ENCODE peak calls at places on chromosomes 1 and 21, in nine cellular contexts. One of them, this sample, is unnamed.
A peak's percentile ranks its signal among the peaks of the same experiment; 100 is the strongest.

GRCh38 chr21:27776925-27777553 is 810.2 kb upstream of the ADAMTS5 start:
- DNase-seq in endothelial cell of umbilical vein: no peak
- DNase-seq in breast epithelium: no peak
- DNase-seq in sigmoid colon: no peak
- DNase-seq in stomach: peak; percentile 54
- DNase-seq in Peyer's patch: no peak
- DNase-seq in HCT116: no peak
- DNase-seq in IMR-90: no peak
- DNase-seq in ovary: no peak
- DNase-seq in this sample: no peak

GRCh38 chr21:30718239-30718909 is at the start of gene KRTAP21-3:
- DNase-seq in IMR-90: no peak
- DNase-seq in breast epithelium: no peak
- DNase-seq in sigmoid colon: no peak
- DNase-seq in stomach: no peak
- DNase-seq in Peyer's patch: no peak
- DNase-seq in endothelial cell of umbilical vein: no peak
- DNase-seq in HCT116: peak; percentile 18
- DNase-seq in ovary: no peak
- DNase-seq in this sample: no peak

GRCh38 chr1:9181990-9182783 is 52.4 kb upstream of the H6PD start:
- DNase-seq in Peyer's patch: no peak
- DNase-seq in stomach: peak; percentile 65
- DNase-seq in HCT116: no peak
- DNase-seq in sigmoid colon: no peak
- DNase-seq in endothelial cell of umbilical vein: peak; percentile 64
- DNase-seq in breast epithelium: no peak
- DNase-seq in ovary: peak; percentile 72
- DNase-seq in IMR-90: no peak
- DNase-seq in this sample: peak; percentile 71

GRCh38 chr21:14866859-14867560 is 197.8 kb downstream of the NRIP1 start:
- DNase-seq in sigmoid colon: no peak
- DNase-seq in IMR-90: no peak
- DNase-seq in ovary: no peak
- DNase-seq in Peyer's patch: no peak
- DNase-seq in breast epithelium: no peak
- DNase-seq in stomach: no peak
- DNase-seq in endothelial cell of umbilical vein: no peak
- DNase-seq in HCT116: no peak
- DNase-seq in this sample: no peak

GRCh38 chr21:42490735-42491134 is 5.3 kb downstream of the RSPH1 start:
- DNase-seq in stomach: no peak
- DNase-seq in Peyer's patch: no peak
- DNase-seq in IMR-90: no peak
- DNase-seq in sigmoid colon: no peak
- DNase-seq in HCT116: no peak
- DNase-seq in endothelial cell of umbilical vein: no peak
- DNase-seq in breast epithelium: no peak
- DNase-seq in ovary: no peak
- DNase-seq in this sample: peak; percentile 2

GRCh38 chr1:181485276-181486097 is 2.2 kb downstream of the CACNA1E start:
- DNase-seq in ovary: no peak
- DNase-seq in Peyer's patch: no peak
- DNase-seq in endothelial cell of umbilical vein: no peak
- DNase-seq in sigmoid colon: no peak
- DNase-seq in stomach: no peak
- DNase-seq in IMR-90: no peak
- DNase-seq in breast epithelium: no peak
- DNase-seq in HCT116: no peak
- DNase-seq in this sample: peak; percentile 24

GRCh38 chr1:36351222-36351977 is 28.0 kb upstream of the EVA1B start:
- DNase-seq in HCT116: peak; percentile 32
- DNase-seq in Peyer's patch: no peak
- DNase-seq in IMR-90: peak; percentile 86
- DNase-seq in stomach: no peak
- DNase-seq in ovary: no peak
- DNase-seq in sigmoid colon: no peak
- DNase-seq in breast epithelium: no peak
- DNase-seq in endothelial cell of umbilical vein: peak; percentile 76
- DNase-seq in this sample: no peak

GRCh38 chr21:36235058-36235582 is 78.5 kb downstream of the DOP1B start:
- DNase-seq in breast epithelium: no peak
- DNase-seq in stomach: peak; percentile 71
- DNase-seq in endothelial cell of umbilical vein: no peak
- DNase-seq in HCT116: no peak
- DNase-seq in sigmoid colon: no peak
- DNase-seq in IMR-90: no peak
- DNase-seq in ovary: no peak
- DNase-seq in Peyer's patch: no peak
- DNase-seq in this sample: no peak

GRCh38 chr1:20052386-20052785 is 17.6 kb upstream of the PLA2G5 start:
- DNase-seq in Peyer's patch: no peak
- DNase-seq in breast epithelium: no peak
- DNase-seq in endothelial cell of umbilical vein: no peak
- DNase-seq in IMR-90: no peak
- DNase-seq in sigmoid colon: no peak
- DNase-seq in stomach: no peak
- DNase-seq in ovary: no peak
- DNase-seq in HCT116: no peak
- DNase-seq in this sample: no peak

GRCh38 chr1:43149889-43150288 is 22.2 kb downstream of the EBNA1BP2 start:
- DNase-seq in Peyer's patch: no peak
- DNase-seq in stomach: no peak
- DNase-seq in HCT116: no peak
- DNase-seq in breast epithelium: no peak
- DNase-seq in endothelial cell of umbilical vein: no peak
- DNase-seq in IMR-90: no peak
- DNase-seq in sigmoid colon: no peak
- DNase-seq in ovary: no peak
- DNase-seq in this sample: no peak

GRCh38 chr1:48775817-48776399 is 783 bp downstream of the BEND5 start:
- DNase-seq in Peyer's patch: peak; percentile 27
- DNase-seq in sigmoid colon: no peak
- DNase-seq in IMR-90: no peak
- DNase-seq in breast epithelium: no peak
- DNase-seq in endothelial cell of umbilical vein: no peak
- DNase-seq in HCT116: no peak
- DNase-seq in ovary: no peak
- DNase-seq in stomach: no peak
- DNase-seq in this sample: no peak

DNA sequence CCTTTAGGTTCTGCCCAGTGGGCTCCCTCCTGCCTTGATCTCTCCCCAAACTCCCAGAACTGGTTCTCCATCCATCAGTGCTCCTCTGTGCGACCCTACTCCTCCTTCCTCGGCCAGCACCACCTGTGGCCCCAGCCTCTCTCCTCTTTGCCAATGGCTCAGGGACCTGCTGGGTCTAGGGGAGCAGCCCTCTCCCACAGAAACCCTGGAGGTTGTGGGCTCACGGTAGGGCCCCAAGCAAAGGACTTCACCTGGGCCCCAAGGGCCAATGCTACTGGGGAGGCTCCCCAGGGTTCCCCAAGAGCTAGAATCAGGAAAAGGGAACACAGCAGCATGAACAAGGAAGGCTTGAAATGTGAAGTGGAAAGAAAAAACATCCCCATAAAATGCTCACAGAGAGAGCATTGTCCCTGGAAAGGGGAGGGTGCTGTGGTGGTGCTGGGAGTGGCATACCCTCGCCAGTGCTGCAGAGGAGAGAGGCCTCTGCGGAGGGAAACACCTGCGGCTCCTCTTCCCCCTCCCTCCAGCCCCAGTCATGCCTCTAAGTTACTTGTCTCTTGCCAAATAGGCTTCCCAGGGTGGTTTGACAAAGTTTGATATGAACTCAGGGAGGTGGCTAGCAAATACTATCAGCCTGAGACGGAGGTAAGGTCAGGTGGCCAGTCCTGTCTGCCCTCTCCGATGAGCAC is 2.5 kb downstream of the TMEM63A start:
- DNase-seq in ovary: no peak
- DNase-seq in Peyer's patch: peak; percentile 49
- DNase-seq in breast epithelium: peak; percentile 51
- DNase-seq in HCT116: no peak
- DNase-seq in stomach: no peak
- DNase-seq in sigmoid colon: no peak
- DNase-seq in endothelial cell of umbilical vein: no peak
- DNase-seq in IMR-90: no peak
- DNase-seq in this sample: no peak
- TF ChIP-seq POLR2A in ovary: no peak
- TF ChIP-seq POLR2A in Peyer's patch: peak; percentile 29
- TF ChIP-seq POLR2A in breast epithelium: no peak
- TF ChIP-seq POLR2A in HCT116: no peak
- TF ChIP-seq POLR2A in stomach: no peak
- TF ChIP-seq POLR2A in sigmoid colon: peak; percentile 48
- TF ChIP-seq POLR2A in endothelial cell of umbilical vein: no peak
- TF ChIP-seq POLR2A in IMR-90: no peak
- TF ChIP-seq POLR2A in this sample: no peak

GRCh38 chr1:156276532-156276931 is 6.1 kb downstream of the SMG5 start:
- DNase-seq in endothelial cell of umbilical vein: no peak
- DNase-seq in ovary: no peak
- DNase-seq in Peyer's patch: no peak
- DNase-seq in sigmoid colon: no peak
- DNase-seq in IMR-90: no peak
- DNase-seq in breast epithelium: no peak
- DNase-seq in HCT116: no peak
- DNase-seq in stomach: no peak
- DNase-seq in this sample: no peak

GRCh38 chr1:156281281-156282142 is 1.1 kb downstream of the SMG5 start:
- DNase-seq in HCT116: no peak
- DNase-seq in ovary: no peak
- DNase-seq in sigmoid colon: no peak
- DNase-seq in breast epithelium: no peak
- DNase-seq in endothelial cell of umbilical vein: no peak
- DNase-seq in Peyer's patch: no peak
- DNase-seq in IMR-90: peak; percentile 55
- DNase-seq in stomach: no peak
- DNase-seq in this sample: peak; percentile 73

GRCh38 chr1:156279837-156280236 is 2.8 kb downstream of the SMG5 start:
- DNase-seq in stomach: no peak
- DNase-seq in HCT116: no peak
- DNase-seq in Peyer's patch: no peak
- DNase-seq in endothelial cell of umbilical vein: no peak
- DNase-seq in sigmoid colon: no peak
- DNase-seq in IMR-90: no peak
- DNase-seq in breast epithelium: no peak
- DNase-seq in ovary: no peak
- DNase-seq in this sample: no peak

GRCh38 chr1:156282143-156282478 is 514 bp downstream of the SMG5 start:
- DNase-seq in endothelial cell of umbilical vein: peak; percentile 13
- DNase-seq in breast epithelium: peak; percentile 30
- DNase-seq in sigmoid colon: no peak
- DNase-seq in Peyer's patch: no peak
- DNase-seq in HCT116: peak; percentile 48
- DNase-seq in stomach: no peak
- DNase-seq in IMR-90: no peak
- DNase-seq in ovary: no peak
- DNase-seq in this sample: peak; percentile 33

GRCh38 chr1:156276966-156277381 is 5.7 kb downstream of the SMG5 start:
- DNase-seq in endothelial cell of umbilical vein: no peak
- DNase-seq in sigmoid colon: no peak
- DNase-seq in IMR-90: no peak
- DNase-seq in breast epithelium: no peak
- DNase-seq in ovary: no peak
- DNase-seq in HCT116: no peak
- DNase-seq in Peyer's patch: no peak
- DNase-seq in stomach: no peak
- DNase-seq in this sample: no peak
- H3K36me3 ChIP-seq in endothelial cell of umbilical vein: peaks cover 19% of the 10 kb centered on the region
- H3K36me3 ChIP-seq in sigmoid colon: peaks cover 70% of the 10 kb centered on the region
- H3K36me3 ChIP-seq in IMR-90: peaks cover 44% of the 10 kb centered on the region
- H3K36me3 ChIP-seq in breast epithelium: peaks cover 4% of the 10 kb centered on the region
- H3K36me3 ChIP-seq in ovary: no peaks in the 10 kb centered on the region
- H3K36me3 ChIP-seq in HCT116: peaks cover 78% of the 10 kb centered on the region
- H3K36me3 ChIP-seq in Peyer's patch: peaks cover 71% of the 10 kb centered on the region
- H3K36me3 ChIP-seq in stomach: peaks cover 73% of the 10 kb centered on the region
- H3K36me3 ChIP-seq in this sample: no peaks in the 10 kb centered on the region

GRCh38 chr1:157437301-157437700 is 115.0 kb downstream of the FCRL5 start:
- DNase-seq in endothelial cell of umbilical vein: no peak
- DNase-seq in IMR-90: no peak
- DNase-seq in stomach: no peak
- DNase-seq in ovary: no peak
- DNase-seq in breast epithelium: no peak
- DNase-seq in Peyer's patch: no peak
- DNase-seq in HCT116: no peak
- DNase-seq in sigmoid colon: no peak
- DNase-seq in this sample: no peak
- TF ChIP-seq POLR2A in endothelial cell of umbilical vein: no peak
- TF ChIP-seq POLR2A in IMR-90: no peak
- TF ChIP-seq POLR2A in stomach: no peak
- TF ChIP-seq POLR2A in ovary: no peak
- TF ChIP-seq POLR2A in breast epithelium: no peak
- TF ChIP-seq POLR2A in Peyer's patch: no peak
- TF ChIP-seq POLR2A in HCT116: no peak
- TF ChIP-seq POLR2A in sigmoid colon: no peak
- TF ChIP-seq POLR2A in this sample: no peak

GRCh38 chr21:32325706-32326105 is 27.1 kb downstream of the MRAP start:
- DNase-seq in Peyer's patch: no peak
- DNase-seq in endothelial cell of umbilical vein: no peak
- DNase-seq in ovary: no peak
- DNase-seq in IMR-90: peak; percentile 42
- DNase-seq in sigmoid colon: no peak
- DNase-seq in stomach: no peak
- DNase-seq in HCT116: no peak
- DNase-seq in breast epithelium: no peak
- DNase-seq in this sample: no peak
- H3K36me3 ChIP-seq in Peyer's patch: peaks cover 53% of the 10 kb centered on the region
- H3K36me3 ChIP-seq in endothelial cell of umbilical vein: peaks cover 16% of the 10 kb centered on the region
- H3K36me3 ChIP-seq in ovary: no peaks in the 10 kb centered on the region
- H3K36me3 ChIP-seq in IMR-90: peaks cover 51% of the 10 kb centered on the region
- H3K36me3 ChIP-seq in sigmoid colon: peaks cover 58% of the 10 kb centered on the region
- H3K36me3 ChIP-seq in stomach: peaks cover 71% of the 10 kb centered on the region
- H3K36me3 ChIP-seq in HCT116: peaks cover 79% of the 10 kb centered on the region
- H3K36me3 ChIP-seq in breast epithelium: peaks cover 10% of the 10 kb centered on the region
- H3K36me3 ChIP-seq in this sample: no peaks in the 10 kb centered on the region

GRCh38 chr1:66599899-66600737 is 66.2 kb downstream of the SGIP1 start:
- DNase-seq in ovary: no peak
- DNase-seq in sigmoid colon: no peak
- DNase-seq in HCT116: no peak
- DNase-seq in stomach: no peak
- DNase-seq in breast epithelium: no peak
- DNase-seq in IMR-90: no peak
- DNase-seq in Peyer's patch: no peak
- DNase-seq in endothelial cell of umbilical vein: no peak
- DNase-seq in this sample: no peak
- TF ChIP-seq POLR2A in ovary: no peak
- TF ChIP-seq POLR2A in sigmoid colon: no peak
- TF ChIP-seq POLR2A in HCT116: no peak
- TF ChIP-seq POLR2A in stomach: no peak
- TF ChIP-seq POLR2A in breast epithelium: no peak
- TF ChIP-seq POLR2A in IMR-90: no peak
- TF ChIP-seq POLR2A in Peyer's patch: no peak
- TF ChIP-seq POLR2A in endothelial cell of umbilical vein: no peak
- TF ChIP-seq POLR2A in this sample: no peak

GRCh38 chr1:156478250-156478627 is 22.3 kb downstream of the MEF2D start:
- DNase-seq in ovary: no peak
- DNase-seq in endothelial cell of umbilical vein: no peak
- DNase-seq in IMR-90: no peak
- DNase-seq in sigmoid colon: no peak
- DNase-seq in HCT116: no peak
- DNase-seq in Peyer's patch: no peak
- DNase-seq in stomach: no peak
- DNase-seq in breast epithelium: no peak
- DNase-seq in this sample: no peak
- H3K36me3 ChIP-seq in ovary: no peaks in the 10 kb centered on the region
- H3K36me3 ChIP-seq in endothelial cell of umbilical vein: peaks cover 24% of the 10 kb centered on the region
- H3K36me3 ChIP-seq in IMR-90: peaks cover 88% of the 10 kb centered on the region
- H3K36me3 ChIP-seq in sigmoid colon: peaks cover 97% of the 10 kb centered on the region
- H3K36me3 ChIP-seq in HCT116: peaks cover 79% of the 10 kb centered on the region
- H3K36me3 ChIP-seq in Peyer's patch: peaks cover 100% of the 10 kb centered on the region
- H3K36me3 ChIP-seq in stomach: peaks cover 100% of the 10 kb centered on the region
- H3K36me3 ChIP-seq in breast epithelium: peaks cover 20% of the 10 kb centered on the region
- H3K36me3 ChIP-seq in this sample: no peaks in the 10 kb centered on the region